ENCODE peak calls at places on chromosomes 2 and 18, in seven cellular contexts. One of them, this sample, is unnamed.

GRCh38 chr2:8633735-8634313 is 48.0 kb upstream of the ID2 start:
- DNase-seq in stimulated activated CD4-positive, alpha-beta T cell treated with anti-CD3 and anti-CD28 coated beads, Interleukin-1b, Interleukin-23, amount 100 ng/mL, for 48 hours: no peak
- DNase-seq in A549: peak; percentile 97
- DNase-seq in fibroblast of lung: peak; percentile 82
- DNase-seq in brain microvascular endothelial cell: peak; percentile 85
- DNase-seq in stomach: no peak
- DNase-seq in stromal cell of bone marrow: peak; percentile 41
- DNase-seq in this sample: peak; percentile 91

GRCh38 chr2:64987001-64987962 is 1.9 kb upstream of the SLC1A4 start:
- DNase-seq in A549: no peak
- DNase-seq in stromal cell of bone marrow: no peak
- DNase-seq in fibroblast of lung: peak; percentile 25
- DNase-seq in stomach: no peak
- DNase-seq in stimulated activated CD4-positive, alpha-beta T cell treated with anti-CD3 and anti-CD28 coated beads, Interleukin-1b, Interleukin-23, amount 100 ng/mL, for 48 hours: peak; percentile 16
- DNase-seq in brain microvascular endothelial cell: peak; percentile 26
- DNase-seq in this sample: peak; percentile 38

GRCh38 chr2:23524261-23524706 is 139.3 kb downstream of the KLHL29 start:
- DNase-seq in stromal cell of bone marrow: no peak
- DNase-seq in A549: no peak
- DNase-seq in stomach: no peak
- DNase-seq in brain microvascular endothelial cell: peak; percentile 14
- DNase-seq in stimulated activated CD4-positive, alpha-beta T cell treated with anti-CD3 and anti-CD28 coated beads, Interleukin-1b, Interleukin-23, amount 100 ng/mL, for 48 hours: no peak
- DNase-seq in fibroblast of lung: peak; percentile 38
- DNase-seq in this sample: peak; percentile 89

GRCh38 chr2:1621041-1621440 is 123.3 kb downstream of the PXDN start:
- DNase-seq in stromal cell of bone marrow: no peak
- DNase-seq in A549: no peak
- DNase-seq in brain microvascular endothelial cell: no peak
- DNase-seq in fibroblast of lung: no peak
- DNase-seq in stimulated activated CD4-positive, alpha-beta T cell treated with anti-CD3 and anti-CD28 coated beads, Interleukin-1b, Interleukin-23, amount 100 ng/mL, for 48 hours: no peak
- DNase-seq in stomach: no peak
- DNase-seq in this sample: no peak

GRCh38 chr2:241275504-241275903 is 40.0 kb downstream of the HDLBP start:
- DNase-seq in A549: no peak
- DNase-seq in stromal cell of bone marrow: no peak
- DNase-seq in stimulated activated CD4-positive, alpha-beta T cell treated with anti-CD3 and anti-CD28 coated beads, Interleukin-1b, Interleukin-23, amount 100 ng/mL, for 48 hours: no peak
- DNase-seq in fibroblast of lung: no peak
- DNase-seq in brain microvascular endothelial cell: no peak
- DNase-seq in stomach: no peak
- DNase-seq in this sample: no peak

GRCh38 chr2:128289439-128289838 is 29.2 kb downstream of the HS6ST1 start:
- DNase-seq in stromal cell of bone marrow: no peak
- DNase-seq in A549: no peak
- DNase-seq in stimulated activated CD4-positive, alpha-beta T cell treated with anti-CD3 and anti-CD28 coated beads, Interleukin-1b, Interleukin-23, amount 100 ng/mL, for 48 hours: no peak
- DNase-seq in fibroblast of lung: no peak
- DNase-seq in brain microvascular endothelial cell: no peak
- DNase-seq in stomach: no peak
- DNase-seq in this sample: no peak

GRCh38 chr2:51031004-51031791 is 734 bp downstream of the NRXN1 start:
- DNase-seq in A549: no peak
- DNase-seq in brain microvascular endothelial cell: no peak
- DNase-seq in stimulated activated CD4-positive, alpha-beta T cell treated with anti-CD3 and anti-CD28 coated beads, Interleukin-1b, Interleukin-23, amount 100 ng/mL, for 48 hours: no peak
- DNase-seq in stomach: no peak
- DNase-seq in stromal cell of bone marrow: no peak
- DNase-seq in fibroblast of lung: no peak
- DNase-seq in this sample: no peak

GRCh38 chr18:51614967-51615571 is 417.6 kb upstream of the MEX3C start:
- DNase-seq in A549: peak; percentile 64
- DNase-seq in brain microvascular endothelial cell: no peak
- DNase-seq in stimulated activated CD4-positive, alpha-beta T cell treated with anti-CD3 and anti-CD28 coated beads, Interleukin-1b, Interleukin-23, amount 100 ng/mL, for 48 hours: no peak
- DNase-seq in fibroblast of lung: no peak
- DNase-seq in stomach: no peak
- DNase-seq in stromal cell of bone marrow: no peak
- DNase-seq in this sample: no peak

GRCh38 chr2:19474128-19474527 is 115.7 kb upstream of the OSR1 start:
- DNase-seq in stomach: no peak
- DNase-seq in stimulated activated CD4-positive, alpha-beta T cell treated with anti-CD3 and anti-CD28 coated beads, Interleukin-1b, Interleukin-23, amount 100 ng/mL, for 48 hours: peak; percentile 9
- DNase-seq in A549: no peak
- DNase-seq in fibroblast of lung: peak; percentile 72
- DNase-seq in brain microvascular endothelial cell: no peak
- DNase-seq in stromal cell of bone marrow: peak; percentile 70
- DNase-seq in this sample: peak; percentile 66

GRCh38 chr2:31066594-31066993 is 71.6 kb downstream of the GALNT14 start:
- DNase-seq in stimulated activated CD4-positive, alpha-beta T cell treated with anti-CD3 and anti-CD28 coated beads, Interleukin-1b, Interleukin-23, amount 100 ng/mL, for 48 hours: no peak
- DNase-seq in brain microvascular endothelial cell: no peak
- DNase-seq in A549: no peak
- DNase-seq in fibroblast of lung: no peak
- DNase-seq in stromal cell of bone marrow: no peak
- DNase-seq in stomach: no peak
- DNase-seq in this sample: no peak

GRCh38 chr2:167914969-167915368 is 332.4 kb downstream of the STK39 start:
- DNase-seq in stomach: no peak
- DNase-seq in stromal cell of bone marrow: no peak
- DNase-seq in fibroblast of lung: no peak
- DNase-seq in stimulated activated CD4-positive, alpha-beta T cell treated with anti-CD3 and anti-CD28 coated beads, Interleukin-1b, Interleukin-23, amount 100 ng/mL, for 48 hours: no peak
- DNase-seq in brain microvascular endothelial cell: no peak
- DNase-seq in A549: no peak
- DNase-seq in this sample: no peak

GRCh38 chr2:71327916-71328315 is 3.7 kb upstream of the ZNF638 start:
- DNase-seq in fibroblast of lung: no peak
- DNase-seq in stimulated activated CD4-positive, alpha-beta T cell treated with anti-CD3 and anti-CD28 coated beads, Interleukin-1b, Interleukin-23, amount 100 ng/mL, for 48 hours: no peak
- DNase-seq in brain microvascular endothelial cell: no peak
- DNase-seq in A549: no peak
- DNase-seq in stromal cell of bone marrow: no peak
- DNase-seq in stomach: no peak
- DNase-seq in this sample: no peak

GRCh38 chr2:240465765-240466578 is 30.5 kb downstream of the GPC1 start:
- DNase-seq in brain microvascular endothelial cell: no peak
- DNase-seq in A549: no peak
- DNase-seq in fibroblast of lung: no peak
- DNase-seq in stromal cell of bone marrow: no peak
- DNase-seq in stimulated activated CD4-positive, alpha-beta T cell treated with anti-CD3 and anti-CD28 coated beads, Interleukin-1b, Interleukin-23, amount 100 ng/mL, for 48 hours: peak; percentile 0
- DNase-seq in stomach: peak; percentile 20
- DNase-seq in this sample: peak; percentile 1

GRCh38 chr2:230564805-230565779 is 147.6 kb upstream of the CAB39 start:
- DNase-seq in fibroblast of lung: peak; percentile 69
- DNase-seq in stromal cell of bone marrow: peak; percentile 17
- DNase-seq in A549: no peak
- DNase-seq in brain microvascular endothelial cell: peak; percentile 53
- DNase-seq in stomach: no peak
- DNase-seq in stimulated activated CD4-positive, alpha-beta T cell treated with anti-CD3 and anti-CD28 coated beads, Interleukin-1b, Interleukin-23, amount 100 ng/mL, for 48 hours: no peak
- DNase-seq in this sample: peak; percentile 66

GRCh38 chr18:10201655-10202054 is 252.8 kb upstream of the APCDD1 start:
- DNase-seq in brain microvascular endothelial cell: no peak
- DNase-seq in stimulated activated CD4-positive, alpha-beta T cell treated with anti-CD3 and anti-CD28 coated beads, Interleukin-1b, Interleukin-23, amount 100 ng/mL, for 48 hours: no peak
- DNase-seq in stomach: no peak
- DNase-seq in stromal cell of bone marrow: no peak
- DNase-seq in A549: no peak
- DNase-seq in fibroblast of lung: no peak
- DNase-seq in this sample: no peak

GRCh38 chr2:132797551-132797950 is 127.5 kb upstream of the LYPD1 start:
- DNase-seq in stimulated activated CD4-positive, alpha-beta T cell treated with anti-CD3 and anti-CD28 coated beads, Interleukin-1b, Interleukin-23, amount 100 ng/mL, for 48 hours: no peak
- DNase-seq in brain microvascular endothelial cell: peak; percentile 86
- DNase-seq in fibroblast of lung: peak; percentile 20
- DNase-seq in stomach: no peak
- DNase-seq in A549: peak; percentile 9
- DNase-seq in stromal cell of bone marrow: peak; percentile 75
- DNase-seq in this sample: peak; percentile 13

GRCh38 chr2:128619471-128620325 is 301.0 kb upstream of the HS6ST1 start:
- DNase-seq in fibroblast of lung: no peak
- DNase-seq in stromal cell of bone marrow: no peak
- DNase-seq in stomach: no peak
- DNase-seq in stimulated activated CD4-positive, alpha-beta T cell treated with anti-CD3 and anti-CD28 coated beads, Interleukin-1b, Interleukin-23, amount 100 ng/mL, for 48 hours: no peak
- DNase-seq in brain microvascular endothelial cell: no peak
- DNase-seq in A549: no peak
- DNase-seq in this sample: no peak

GRCh38 chr2:73983322-73984202 is 1.1 kb upstream of the TET3 start:
- DNase-seq in stimulated activated CD4-positive, alpha-beta T cell treated with anti-CD3 and anti-CD28 coated beads, Interleukin-1b, Interleukin-23, amount 100 ng/mL, for 48 hours: no peak
- DNase-seq in stromal cell of bone marrow: no peak
- DNase-seq in fibroblast of lung: no peak
- DNase-seq in brain microvascular endothelial cell: no peak
- DNase-seq in stomach: peak; percentile 97
- DNase-seq in A549: peak; percentile 44
- DNase-seq in this sample: no peak

GRCh38 chr2:236677368-236677767 is 107.7 kb downstream of the ACKR3 start:
- DNase-seq in A549: no peak
- DNase-seq in brain microvascular endothelial cell: no peak
- DNase-seq in stomach: no peak
- DNase-seq in fibroblast of lung: no peak
- DNase-seq in stromal cell of bone marrow: no peak
- DNase-seq in stimulated activated CD4-positive, alpha-beta T cell treated with anti-CD3 and anti-CD28 coated beads, Interleukin-1b, Interleukin-23, amount 100 ng/mL, for 48 hours: no peak
- DNase-seq in this sample: no peak

GRCh38 chr2:45777996-45778719 is 126.7 kb downstream of the PRKCE start:
- DNase-seq in stimulated activated CD4-positive, alpha-beta T cell treated with anti-CD3 and anti-CD28 coated beads, Interleukin-1b, Interleukin-23, amount 100 ng/mL, for 48 hours: no peak
- DNase-seq in brain microvascular endothelial cell: no peak
- DNase-seq in stomach: no peak
- DNase-seq in stromal cell of bone marrow: no peak
- DNase-seq in A549: no peak
- DNase-seq in fibroblast of lung: no peak
- DNase-seq in this sample: no peak

GRCh38 chr18:43159091-43159490 is 43.6 kb upstream of the RIT2 start:
- DNase-seq in A549: no peak
- DNase-seq in brain microvascular endothelial cell: peak; percentile 18
- DNase-seq in stomach: no peak
- DNase-seq in stimulated activated CD4-positive, alpha-beta T cell treated with anti-CD3 and anti-CD28 coated beads, Interleukin-1b, Interleukin-23, amount 100 ng/mL, for 48 hours: no peak
- DNase-seq in fibroblast of lung: peak; percentile 90
- DNase-seq in stromal cell of bone marrow: peak; percentile 24
- DNase-seq in this sample: no peak

GRCh38 chr2:28129955-28130695 is 239.6 kb downstream of the BABAM2 start:
- DNase-seq in stromal cell of bone marrow: no peak
- DNase-seq in fibroblast of lung: peak; percentile 20
- DNase-seq in stomach: no peak
- DNase-seq in stimulated activated CD4-positive, alpha-beta T cell treated with anti-CD3 and anti-CD28 coated beads, Interleukin-1b, Interleukin-23, amount 100 ng/mL, for 48 hours: no peak
- DNase-seq in brain microvascular endothelial cell: no peak
- DNase-seq in A549: no peak
- DNase-seq in this sample: no peak

GRCh38 chr18:59229191-59229590 is 9.2 kb downstream of the GRP start:
- DNase-seq in stomach: no peak
- DNase-seq in fibroblast of lung: no peak
- DNase-seq in brain microvascular endothelial cell: no peak
- DNase-seq in stimulated activated CD4-positive, alpha-beta T cell treated with anti-CD3 and anti-CD28 coated beads, Interleukin-1b, Interleukin-23, amount 100 ng/mL, for 48 hours: no peak
- DNase-seq in stromal cell of bone marrow: no peak
- DNase-seq in A549: no peak
- DNase-seq in this sample: peak; percentile 21

GRCh38 chr2:209577376-209578357 is 153.8 kb downstream of the MAP2 start:
- DNase-seq in stomach: no peak
- DNase-seq in brain microvascular endothelial cell: no peak
- DNase-seq in stimulated activated CD4-positive, alpha-beta T cell treated with anti-CD3 and anti-CD28 coated beads, Interleukin-1b, Interleukin-23, amount 100 ng/mL, for 48 hours: no peak
- DNase-seq in fibroblast of lung: peak; percentile 43
- DNase-seq in A549: peak; percentile 12
- DNase-seq in stromal cell of bone marrow: no peak
- DNase-seq in this sample: no peak

GRCh38 chr2:16662440-16662839 is 3.2 kb downstream of the CYRIA start:
- DNase-seq in stomach: no peak
- DNase-seq in brain microvascular endothelial cell: peak; percentile 89
- DNase-seq in A549: peak; percentile 16
- DNase-seq in fibroblast of lung: peak; percentile 41
- DNase-seq in stimulated activated CD4-positive, alpha-beta T cell treated with anti-CD3 and anti-CD28 coated beads, Interleukin-1b, Interleukin-23, amount 100 ng/mL, for 48 hours: no peak
- DNase-seq in stromal cell of bone marrow: no peak
- DNase-seq in this sample: peak; percentile 54

GRCh38 chr2:181946444-181947127 is 39.1 kb upstream of the PPP1R1C start:
- DNase-seq in stimulated activated CD4-positive, alpha-beta T cell treated with anti-CD3 and anti-CD28 coated beads, Interleukin-1b, Interleukin-23, amount 100 ng/mL, for 48 hours: no peak
- DNase-seq in A549: no peak
- DNase-seq in brain microvascular endothelial cell: no peak
- DNase-seq in fibroblast of lung: no peak
- DNase-seq in stromal cell of bone marrow: no peak
- DNase-seq in stomach: no peak
- DNase-seq in this sample: no peak

GRCh38 chr18:36828630-36829361 is at the start of the genes KIAA1328 and TPGS2:
- DNase-seq in stromal cell of bone marrow: peak; percentile 77
- DNase-seq in A549: peak; percentile 88
- DNase-seq in brain microvascular endothelial cell: peak; percentile 79
- DNase-seq in fibroblast of lung: peak; percentile 86
- DNase-seq in stomach: peak; percentile 86
- DNase-seq in stimulated activated CD4-positive, alpha-beta T cell treated with anti-CD3 and anti-CD28 coated beads, Interleukin-1b, Interleukin-23, amount 100 ng/mL, for 48 hours: peak; percentile 87
- DNase-seq in this sample: peak; percentile 91

GRCh38 chr2:53519925-53520629 is 247.5 kb upstream of the CHAC2 start:
- DNase-seq in stromal cell of bone marrow: no peak
- DNase-seq in stomach: no peak
- DNase-seq in A549: no peak
- DNase-seq in brain microvascular endothelial cell: no peak
- DNase-seq in stimulated activated CD4-positive, alpha-beta T cell treated with anti-CD3 and anti-CD28 coated beads, Interleukin-1b, Interleukin-23, amount 100 ng/mL, for 48 hours: no peak
- DNase-seq in fibroblast of lung: no peak
- DNase-seq in this sample: no peak

GRCh38 chr18:55237665-55238064 is 278.4 kb upstream of the CCDC68 start:
- DNase-seq in brain microvascular endothelial cell: no peak
- DNase-seq in stomach: no peak
- DNase-seq in stimulated activated CD4-positive, alpha-beta T cell treated with anti-CD3 and anti-CD28 coated beads, Interleukin-1b, Interleukin-23, amount 100 ng/mL, for 48 hours: no peak
- DNase-seq in fibroblast of lung: no peak
- DNase-seq in stromal cell of bone marrow: no peak
- DNase-seq in A549: no peak
- DNase-seq in this sample: no peak

GRCh38 chr2:19504400-19505198 is 146.2 kb upstream of the OSR1 start:
- DNase-seq in brain microvascular endothelial cell: no peak
- DNase-seq in stomach: no peak
- DNase-seq in stromal cell of bone marrow: no peak
- DNase-seq in A549: peak; percentile 81
- DNase-seq in stimulated activated CD4-positive, alpha-beta T cell treated with anti-CD3 and anti-CD28 coated beads, Interleukin-1b, Interleukin-23, amount 100 ng/mL, for 48 hours: no peak
- DNase-seq in fibroblast of lung: peak; percentile 52
- DNase-seq in this sample: no peak

GRCh38 chr2:96788393-96789244 is 27.4 kb upstream of the CNNM3 start:
- DNase-seq in stomach: peak; percentile 55
- DNase-seq in stimulated activated CD4-positive, alpha-beta T cell treated with anti-CD3 and anti-CD28 coated beads, Interleukin-1b, Interleukin-23, amount 100 ng/mL, for 48 hours: no peak
- DNase-seq in A549: peak; percentile 42
- DNase-seq in stromal cell of bone marrow: peak; percentile 31
- DNase-seq in brain microvascular endothelial cell: peak; percentile 24
- DNase-seq in fibroblast of lung: no peak
- DNase-seq in this sample: no peak

This sample was measured in Daoy.